ENCODE peak calls at places on chromosome 5, in eight cellular contexts. D, O, K, P, I, G, S and X are unnamed samples.

GRCh38 chr5:61313960-61314681 is 17.9 kb upstream of the ZSWIM6 start:
- DNase-seq in K (peak), D (no peak), O (no peak), S (peak), G (no peak), I (no peak), P (peak), X (no peak)

GRCh38 chr5:35183243-35183955 is 46.9 kb downstream of the PRLR start:
- DNase-seq in S (peak), I (peak), P (peak), O (peak), G (no peak), D (peak), K (peak), X (peak)

GRCh38 chr5:134945041-134945440 is 22.7 kb upstream of the CATSPER3 start:
- DNase-seq in S (no peak), K (no peak), D (no peak), I (no peak), P (no peak), O (no peak), G (no peak), X (peak)

GRCh38 chr5:133907075-133907474 is 61.4 kb downstream of the C5orf15 start:
- DNase-seq in S (no peak), O (no peak), G (no peak), D (no peak), P (no peak), K (no peak), I (no peak), X (no peak)

GRCh38 chr5:141513627-141514329 is 24.9 kb downstream of the PCDHGC5 start:
- DNase-seq in S (peak), K (peak), G (no peak), I (no peak), D (no peak), P (peak), O (no peak), X (peak)

GRCh38 chr5:52751137-52751536 is 36.6 kb upstream of the ITGA1 start:
- DNase-seq in D (no peak), S (no peak), K (no peak), O (no peak), P (no peak), I (no peak), G (no peak), X (no peak)

GRCh38 chr5:443239-444151 is 519 bp downstream of the EXOC3 start:
- DNase-seq in I (peak), D (peak), O (peak), P (no peak), G (no peak), K (peak), S (no peak), X (no peak)

GRCh38 chr5:76838481-76839261 is 11.1 kb upstream of the S100Z start:
- DNase-seq in O (no peak), D (no peak), P (peak), K (peak), G (no peak), S (peak), I (no peak), X (no peak)

GRCh38 chr5:73960023-73960422 is 334.0 kb downstream of the ARHGEF28 start:
- DNase-seq in K (no peak), P (no peak), S (no peak), O (peak), D (peak), G (no peak), I (no peak), X (no peak)